ENCODE peak calls at places on chromosomes 12 and 14, in six cellular contexts. One of them, this sample, is unnamed.
A peak's percentile ranks its signal among the peaks of the same experiment; 100 is the strongest.

GRCh38 chr14:24052656-24053547 is 1.1 kb downstream of the CARMIL3 start:
- DNase-seq in IMR-90: no peak
- DNase-seq in H9: no peak
- DNase-seq in mesenchymal stem cell: no peak
- DNase-seq in neuronal stem cell: no peak
- DNase-seq in trophoblast cell: no peak
- DNase-seq in this sample: no peak

GRCh38 chr14:58297412-58297761 is 968 bp upstream of the ARID4A start:
- DNase-seq in IMR-90: no peak
- DNase-seq in H9: no peak
- DNase-seq in mesenchymal stem cell: peak; percentile 85
- DNase-seq in neuronal stem cell: no peak
- DNase-seq in trophoblast cell: peak; percentile 75
- DNase-seq in this sample: no peak

GRCh38 chr12:109879332-109880048 is 851 bp downstream of the GLTP start:
- DNase-seq in IMR-90: no peak
- DNase-seq in H9: no peak
- DNase-seq in mesenchymal stem cell: peak; percentile 48
- DNase-seq in neuronal stem cell: no peak
- DNase-seq in trophoblast cell: peak; percentile 30
- DNase-seq in this sample: peak; percentile 52

GRCh38 chr12:109877504-109878246 is 2.7 kb downstream of the GLTP start:
- DNase-seq in IMR-90: no peak
- DNase-seq in H9: no peak
- DNase-seq in mesenchymal stem cell: no peak
- DNase-seq in neuronal stem cell: no peak
- DNase-seq in trophoblast cell: no peak
- DNase-seq in this sample: no peak

GRCh38 chr12:10304161-10304574 is 3.5 kb upstream of the KLRD1 start:
- DNase-seq in IMR-90: peak; percentile 87
- DNase-seq in H9: no peak
- DNase-seq in mesenchymal stem cell: peak; percentile 98
- DNase-seq in neuronal stem cell: no peak
- DNase-seq in trophoblast cell: no peak
- DNase-seq in this sample: no peak

GRCh38 chr12:103742349-103742784 is 98.7 kb downstream of the NT5DC3 start:
- DNase-seq in IMR-90: no peak
- DNase-seq in H9: no peak
- DNase-seq in mesenchymal stem cell: no peak
- DNase-seq in neuronal stem cell: no peak
- DNase-seq in trophoblast cell: no peak
- DNase-seq in this sample: no peak

GRCh38 chr14:22070119-22070982 is 396.7 kb upstream of the OR4E1 start:
- DNase-seq in IMR-90: no peak
- DNase-seq in H9: peak; percentile 75
- DNase-seq in mesenchymal stem cell: no peak
- DNase-seq in neuronal stem cell: no peak
- DNase-seq in trophoblast cell: peak; percentile 36
- DNase-seq in this sample: no peak

GRCh38 chr12:27549801-27550652 is 26.0 kb downstream of the PPFIBP1 start:
- DNase-seq in IMR-90: peak; percentile 97
- DNase-seq in H9: peak; percentile 50
- DNase-seq in mesenchymal stem cell: peak; percentile 97
- DNase-seq in neuronal stem cell: no peak
- DNase-seq in trophoblast cell: peak; percentile 97
- DNase-seq in this sample: no peak

GRCh38 chr14:93285048-93285447 is 47.8 kb downstream of the BTBD7 start:
- DNase-seq in IMR-90: peak; percentile 31
- DNase-seq in H9: no peak
- DNase-seq in mesenchymal stem cell: peak; percentile 63
- DNase-seq in neuronal stem cell: no peak
- DNase-seq in trophoblast cell: no peak
- DNase-seq in this sample: no peak

GRCh38 chr12:119715268-119715620 is 47.3 kb downstream of the PRKAB1 start:
- DNase-seq in IMR-90: peak; percentile 7
- DNase-seq in H9: no peak
- DNase-seq in mesenchymal stem cell: peak; percentile 61
- DNase-seq in neuronal stem cell: no peak
- DNase-seq in trophoblast cell: peak; percentile 68
- DNase-seq in this sample: no peak

GRCh38 chr12:123671876-123672275 is 963 bp downstream of the TCTN2 start:
- DNase-seq in IMR-90: peak; percentile 71
- DNase-seq in H9: no peak
- DNase-seq in mesenchymal stem cell: no peak
- DNase-seq in neuronal stem cell: no peak
- DNase-seq in trophoblast cell: no peak
- DNase-seq in this sample: no peak

GRCh38 chr12:21444193-21445146 is 7.0 kb downstream of the PYROXD1 start:
- DNase-seq in IMR-90: no peak
- DNase-seq in H9: no peak
- DNase-seq in mesenchymal stem cell: no peak
- DNase-seq in neuronal stem cell: no peak
- DNase-seq in trophoblast cell: no peak
- DNase-seq in this sample: no peak

GRCh38 chr14:56840221-56840620 is 29.9 kb upstream of the OTX2 start:
- DNase-seq in IMR-90: no peak
- DNase-seq in H9: no peak
- DNase-seq in mesenchymal stem cell: no peak
- DNase-seq in neuronal stem cell: no peak
- DNase-seq in trophoblast cell: no peak
- DNase-seq in this sample: no peak

GRCh38 chr12:67025543-67026114 is 243.5 kb upstream of the CAND1 start:
- DNase-seq in IMR-90: no peak
- DNase-seq in H9: peak; percentile 74
- DNase-seq in mesenchymal stem cell: peak; percentile 39
- DNase-seq in neuronal stem cell: peak; percentile 54
- DNase-seq in trophoblast cell: peak; percentile 77
- DNase-seq in this sample: peak; percentile 91

GRCh38 chr14:62308927-62309326 is 546.7 kb downstream of the SNAPC1 start:
- DNase-seq in IMR-90: no peak
- DNase-seq in H9: no peak
- DNase-seq in mesenchymal stem cell: no peak
- DNase-seq in neuronal stem cell: no peak
- DNase-seq in trophoblast cell: no peak
- DNase-seq in this sample: no peak

GRCh38 chr12:108532061-108532848 is 17.2 kb downstream of the FICD start:
- DNase-seq in IMR-90: no peak
- DNase-seq in H9: no peak
- DNase-seq in mesenchymal stem cell: no peak
- DNase-seq in neuronal stem cell: no peak
- DNase-seq in trophoblast cell: no peak
- DNase-seq in this sample: no peak

GRCh38 chr14:102215071-102215470 is 75.4 kb downstream of the WDR20 start:
- DNase-seq in IMR-90: peak; percentile 84
- DNase-seq in H9: no peak
- DNase-seq in mesenchymal stem cell: no peak
- DNase-seq in neuronal stem cell: no peak
- DNase-seq in trophoblast cell: no peak
- DNase-seq in this sample: no peak

GRCh38 chr12:112427760-112428159 is 9.0 kb downstream of the PTPN11 start:
- DNase-seq in IMR-90: no peak
- DNase-seq in H9: no peak
- DNase-seq in mesenchymal stem cell: no peak
- DNase-seq in neuronal stem cell: no peak
- DNase-seq in trophoblast cell: no peak
- DNase-seq in this sample: no peak

GRCh38 chr12:22624573-22624907 is 431 bp upstream of the ETNK1 start:
- DNase-seq in IMR-90: no peak
- DNase-seq in H9: no peak
- DNase-seq in mesenchymal stem cell: no peak
- DNase-seq in neuronal stem cell: no peak
- DNase-seq in trophoblast cell: no peak
- DNase-seq in this sample: no peak

GRCh38 chr14:100709252-100709955 is 17.3 kb upstream of the DLK1 start:
- DNase-seq in IMR-90: peak; percentile 10
- DNase-seq in H9: no peak
- DNase-seq in mesenchymal stem cell: peak; percentile 53
- DNase-seq in neuronal stem cell: no peak
- DNase-seq in trophoblast cell: peak; percentile 41
- DNase-seq in this sample: no peak

GRCh38 chr14:105974902-105975301 is 448.5 kb downstream of the TMEM121 start:
- DNase-seq in IMR-90: no peak
- DNase-seq in H9: no peak
- DNase-seq in mesenchymal stem cell: no peak
- DNase-seq in neuronal stem cell: no peak
- DNase-seq in trophoblast cell: peak; percentile 21
- DNase-seq in this sample: peak; percentile 37

GRCh38 chr12:70398862-70399261 is 32.8 kb downstream of the KCNMB4 start:
- DNase-seq in IMR-90: no peak
- DNase-seq in H9: no peak
- DNase-seq in mesenchymal stem cell: no peak
- DNase-seq in neuronal stem cell: no peak
- DNase-seq in trophoblast cell: no peak
- DNase-seq in this sample: no peak
- H4K91ac ChIP-seq in IMR-90: no peak overlapping the region
- H4K91ac ChIP-seq in H9: no peak overlapping the region
- H4K91ac ChIP-seq in mesenchymal stem cell: no peak overlapping the region
- H4K91ac ChIP-seq in neuronal stem cell: no peak overlapping the region
- H4K91ac ChIP-seq in trophoblast cell: no peak overlapping the region
- H4K91ac ChIP-seq in this sample: no peak overlapping the region

GRCh38 chr12:47221256-47222023 is 141.7 kb upstream of the AMIGO2 start:
- DNase-seq in IMR-90: no peak
- DNase-seq in H9: no peak
- DNase-seq in mesenchymal stem cell: no peak
- DNase-seq in neuronal stem cell: no peak
- DNase-seq in trophoblast cell: peak; percentile 59
- DNase-seq in this sample: no peak
- H4K91ac ChIP-seq in IMR-90: no peak overlapping the region
- H4K91ac ChIP-seq in H9: no peak overlapping the region
- H4K91ac ChIP-seq in mesenchymal stem cell: no peak overlapping the region
- H4K91ac ChIP-seq in neuronal stem cell: no peak overlapping the region
- H4K91ac ChIP-seq in trophoblast cell: no peak overlapping the region
- H4K91ac ChIP-seq in this sample: peak overlapping the region; percentile 25

GRCh38 chr12:19432309-19433170 is 6.8 kb upstream of the AEBP2 start:
- DNase-seq in IMR-90: no peak
- DNase-seq in H9: no peak
- DNase-seq in mesenchymal stem cell: no peak
- DNase-seq in neuronal stem cell: no peak
- DNase-seq in trophoblast cell: no peak
- DNase-seq in this sample: no peak
- H4K91ac ChIP-seq in IMR-90: peak overlapping the region; percentile 87
- H4K91ac ChIP-seq in H9: no peak overlapping the region
- H4K91ac ChIP-seq in mesenchymal stem cell: peak overlapping the region; percentile 2
- H4K91ac ChIP-seq in neuronal stem cell: no peak overlapping the region
- H4K91ac ChIP-seq in trophoblast cell: peak overlapping the region; percentile 93
- H4K91ac ChIP-seq in this sample: peak overlapping the region; percentile 95

GRCh38 chr12:11486623-11487444 is 91.5 kb upstream of the PRB2 start:
- DNase-seq in IMR-90: peak; percentile 88
- DNase-seq in H9: peak; percentile 75
- DNase-seq in mesenchymal stem cell: peak; percentile 86
- DNase-seq in neuronal stem cell: peak; percentile 80
- DNase-seq in trophoblast cell: peak; percentile 98
- DNase-seq in this sample: peak; percentile 74
- H4K91ac ChIP-seq in IMR-90: no peak overlapping the region
- H4K91ac ChIP-seq in H9: no peak overlapping the region
- H4K91ac ChIP-seq in mesenchymal stem cell: no peak overlapping the region
- H4K91ac ChIP-seq in neuronal stem cell: no peak overlapping the region
- H4K91ac ChIP-seq in trophoblast cell: no peak overlapping the region
- H4K91ac ChIP-seq in this sample: no peak overlapping the region

GRCh38 chr12:7008864-7009263 is 9.4 kb downstream of the LPCAT3 start:
- DNase-seq in IMR-90: no peak
- DNase-seq in H9: no peak
- DNase-seq in mesenchymal stem cell: peak; percentile 71
- DNase-seq in neuronal stem cell: no peak
- DNase-seq in trophoblast cell: no peak
- DNase-seq in this sample: no peak
- H4K91ac ChIP-seq in IMR-90: no peak overlapping the region
- H4K91ac ChIP-seq in H9: no peak overlapping the region
- H4K91ac ChIP-seq in mesenchymal stem cell: no peak overlapping the region
- H4K91ac ChIP-seq in neuronal stem cell: no peak overlapping the region
- H4K91ac ChIP-seq in trophoblast cell: no peak overlapping the region
- H4K91ac ChIP-seq in this sample: no peak overlapping the region

GRCh38 chr14:68630611-68631013 is 162.3 kb downstream of the ZFP36L1 start:
- DNase-seq in IMR-90: no peak
- DNase-seq in H9: no peak
- DNase-seq in mesenchymal stem cell: no peak
- DNase-seq in neuronal stem cell: no peak
- DNase-seq in trophoblast cell: peak; percentile 82
- DNase-seq in this sample: no peak

GRCh38 chr14:68633131-68633991 is 159.5 kb downstream of the ZFP36L1 start:
- DNase-seq in IMR-90: no peak
- DNase-seq in H9: peak; percentile 20
- DNase-seq in mesenchymal stem cell: no peak
- DNase-seq in neuronal stem cell: no peak
- DNase-seq in trophoblast cell: no peak
- DNase-seq in this sample: peak; percentile 38

GRCh38 chr14:68631058-68631690 is 161.7 kb downstream of the ZFP36L1 start:
- DNase-seq in IMR-90: no peak
- DNase-seq in H9: no peak
- DNase-seq in mesenchymal stem cell: no peak
- DNase-seq in neuronal stem cell: no peak
- DNase-seq in trophoblast cell: no peak
- DNase-seq in this sample: no peak

GRCh38 chr14:68632591-68632895 is 160.3 kb downstream of the ZFP36L1 start:
- DNase-seq in IMR-90: no peak
- DNase-seq in H9: no peak
- DNase-seq in mesenchymal stem cell: no peak
- DNase-seq in neuronal stem cell: no peak
- DNase-seq in trophoblast cell: no peak
- DNase-seq in this sample: no peak

GRCh38 chr14:68631691-68632590 is 160.9 kb downstream of the ZFP36L1 start:
- DNase-seq in IMR-90: no peak
- DNase-seq in H9: peak; percentile 16
- DNase-seq in mesenchymal stem cell: peak; percentile 52
- DNase-seq in neuronal stem cell: no peak
- DNase-seq in trophoblast cell: peak; percentile 66
- DNase-seq in this sample: no peak
- H4K91ac ChIP-seq in IMR-90: no peak overlapping the region
- H4K91ac ChIP-seq in H9: no peak overlapping the region
- H4K91ac ChIP-seq in mesenchymal stem cell: peak overlapping the region; percentile 96
- H4K91ac ChIP-seq in neuronal stem cell: no peak overlapping the region
- H4K91ac ChIP-seq in trophoblast cell: peak overlapping the region; percentile 74
- H4K91ac ChIP-seq in this sample: peak overlapping the region; percentile 49